ENCODE peak calls at places on chromosomes 7 and 10, in eight cellular contexts. I, Z, J, L, C, H, B and E are unnamed samples.

GRCh38 chr10:7333995-7334964 is 76.6 kb downstream of the SFMBT2 start:
- DNase-seq in I (no peak), B (no peak), C (no peak), H (peak; percentile 45), L (no peak), J (no peak), Z (no peak), E (no peak)

GRCh38 chr10:120475844-120476791 is 19.1 kb downstream of the PLPP4 start:
- DNase-seq in L (no peak), J (no peak), H (no peak), B (no peak), Z (no peak), C (no peak), I (no peak), E (no peak)

GRCh38 chr10:72389022-72389421 is 34.3 kb upstream of the DNAJB12 start:
- DNase-seq in J (no peak), C (no peak), I (no peak), B (no peak), H (no peak), L (no peak), Z (no peak), E (no peak)

GRCh38 chr10:124409696-124410095 is 9.0 kb downstream of the OAT start:
- DNase-seq in H (no peak), B (no peak), Z (no peak), C (no peak), L (no peak), J (no peak), I (no peak), E (no peak)

GRCh38 chr10:18140957-18141888 is 999 bp downstream of the CACNB2 start:
- DNase-seq in I (no peak), J (peak; percentile 16), B (no peak), H (no peak), L (no peak), Z (no peak), C (no peak), E (no peak)

GRCh38 chr7:85204496-85204895 is 17.6 kb upstream of the SEMA3D start:
- DNase-seq in B (no peak), Z (no peak), I (no peak), L (no peak), C (no peak), J (no peak), H (no peak), E (no peak)

GRCh38 chr7:66626236-66626957 is 2.3 kb upstream of the KCTD7 start:
- DNase-seq in J (no peak), H (peak; percentile 80), Z (no peak), C (no peak), L (peak; percentile 16), B (no peak), I (peak; percentile 25), E (no peak)

GRCh38 chr7:146208484-146208883 is 91.9 kb downstream of the CNTNAP2 start:
- DNase-seq in L (no peak), I (no peak), J (no peak), H (no peak), Z (no peak), C (no peak), B (no peak), E (no peak)

GRCh38 chr10:122149607-122150505 is 121.2 kb upstream of the BTBD16 start:
- DNase-seq in B (no peak), H (no peak), Z (no peak), J (no peak), I (peak; percentile 42), C (no peak), L (no peak), E (no peak)

GRCh38 chr7:134613623-134614347 is 32.9 kb upstream of the BPGM start:
- DNase-seq in I (peak; percentile 68), B (no peak), H (peak; percentile 99), J (no peak), C (no peak), Z (peak; percentile 53), L (peak; percentile 96), E (peak; percentile 98)

GRCh38 chr7:2477447-2478386 is 1.5 kb upstream of the GRIFIN start:
- DNase-seq in H (peak; percentile 49), Z (peak; percentile 67), J (peak; percentile 90), I (peak; percentile 94), C (peak; percentile 79), B (no peak), L (no peak), E (no peak)

GRCh38 chr7:45982132-45982531 is 61.1 kb upstream of the IGFBP3 start:
- DNase-seq in J (no peak), H (no peak), I (no peak), B (no peak), C (no peak), L (no peak), Z (no peak), E (no peak)

GRCh38 chr7:14761506-14762296 is 140.8 kb downstream of the DGKB start:
- DNase-seq in J (no peak), I (peak; percentile 11), Z (no peak), C (no peak), B (no peak), L (peak; percentile 52), H (peak; percentile 79), E (peak; percentile 55)

GRCh38 chr7:29839302-29839701 is 33.0 kb downstream of the WIPF3 start:
- DNase-seq in L (peak; percentile 8), H (peak; percentile 66), J (no peak), I (peak; percentile 63), Z (no peak), C (no peak), B (no peak), E (no peak)

GRCh38 chr10:77413231-77413630 is 224.4 kb downstream of the KCNMA1 start:
- DNase-seq in C (no peak), L (no peak), Z (no peak), B (no peak), I (no peak), J (no peak), H (no peak), E (no peak)

GRCh38 chr10:123200510-123200909 is 46.3 kb downstream of the BUB3 start:
- DNase-seq in B (no peak), I (no peak), Z (no peak), L (no peak), J (no peak), H (no peak), C (no peak), E (no peak)

GRCh38 chr7:115081772-115082171 is 159.9 kb downstream of the MDFIC start:
- DNase-seq in Z (no peak), J (no peak), I (no peak), H (no peak), C (no peak), L (no peak), B (no peak), E (no peak)

GRCh38 chr10:124612611-124613498 is 131.3 kb downstream of the FAM53B start:
- DNase-seq in L (no peak), I (peak; percentile 45), C (peak; percentile 35), Z (no peak), H (peak; percentile 15), B (no peak), J (no peak), E (no peak)

GRCh38 chr10:36281871-36282331 is 639.8 kb upstream of the FZD8 start:
- DNase-seq in L (no peak), I (no peak), C (no peak), J (no peak), B (no peak), H (peak; percentile 29), Z (no peak), E (no peak)

GRCh38 chr10:112225771-112226438 is 42.3 kb upstream of the GPAM start:
- DNase-seq in L (no peak), Z (no peak), C (no peak), J (no peak), I (no peak), H (no peak), B (no peak), E (no peak)